ENCODE peak calls at places on chromosomes 7 and 10, in four cellular contexts. One of them, this sample, is unnamed.

GRCh38 chr7:94972296-94972695 is 64.9 kb downstream of the PPP1R9A start:
- DNase-seq in NB4: no peak
- DNase-seq in ascending aorta: no peak
- DNase-seq in astrocyte: peak; percentile 86
- DNase-seq in this sample: peak; percentile 53

GRCh38 chr10:5659702-5660528 is 6.5 kb downstream of the ASB13 start:
- DNase-seq in NB4: peak; percentile 89
- DNase-seq in ascending aorta: no peak
- DNase-seq in astrocyte: peak; percentile 36
- DNase-seq in this sample: peak; percentile 73

GRCh38 chr10:47288916-47289495 is 11.0 kb upstream of the GDF10 start:
- DNase-seq in NB4: no peak
- DNase-seq in ascending aorta: peak; percentile 34
- DNase-seq in astrocyte: no peak
- DNase-seq in this sample: no peak

GRCh38 chr10:69786791-69787190 is 14.9 kb upstream of the COL13A1 start:
- DNase-seq in NB4: peak; percentile 55
- DNase-seq in ascending aorta: peak; percentile 65
- DNase-seq in astrocyte: no peak
- DNase-seq in this sample: peak; percentile 62

GRCh38 chr10:51694369-51694768 is 5.0 kb downstream of the CSTF2T start:
- DNase-seq in NB4: no peak
- DNase-seq in ascending aorta: no peak
- DNase-seq in astrocyte: no peak
- DNase-seq in this sample: no peak

GRCh38 chr7:141960687-141961422 is 12.7 kb downstream of the TAS2R38 start:
- DNase-seq in NB4: peak; percentile 90
- DNase-seq in ascending aorta: no peak
- DNase-seq in astrocyte: no peak
- DNase-seq in this sample: no peak

GRCh38 chr10:71404510-71405295 is 8.0 kb downstream of the CDH23 start:
- DNase-seq in NB4: no peak
- DNase-seq in ascending aorta: peak; percentile 48
- DNase-seq in astrocyte: no peak
- DNase-seq in this sample: no peak

GRCh38 chr7:29102554-29103151 is 43.7 kb downstream of the CPVL start:
- DNase-seq in NB4: peak; percentile 68
- DNase-seq in ascending aorta: peak; percentile 66
- DNase-seq in astrocyte: peak; percentile 36
- DNase-seq in this sample: peak; percentile 70

GRCh38 chr10:97365761-97366351 is 31.3 kb upstream of the FRAT2 start:
- DNase-seq in NB4: peak; percentile 95
- DNase-seq in ascending aorta: no peak
- DNase-seq in astrocyte: no peak
- DNase-seq in this sample: no peak

GRCh38 chr10:17406036-17406834 is 48.2 kb downstream of the ST8SIA6 start:
- DNase-seq in NB4: no peak
- DNase-seq in ascending aorta: no peak
- DNase-seq in astrocyte: no peak
- DNase-seq in this sample: no peak
- H3K4me3 ChIP-seq in NB4: no peak overlapping the region
- H3K4me3 ChIP-seq in ascending aorta: no peak overlapping the region
- H3K4me3 ChIP-seq in astrocyte: no peak overlapping the region
- H3K4me3 ChIP-seq in this sample: no peak overlapping the region

DNA sequence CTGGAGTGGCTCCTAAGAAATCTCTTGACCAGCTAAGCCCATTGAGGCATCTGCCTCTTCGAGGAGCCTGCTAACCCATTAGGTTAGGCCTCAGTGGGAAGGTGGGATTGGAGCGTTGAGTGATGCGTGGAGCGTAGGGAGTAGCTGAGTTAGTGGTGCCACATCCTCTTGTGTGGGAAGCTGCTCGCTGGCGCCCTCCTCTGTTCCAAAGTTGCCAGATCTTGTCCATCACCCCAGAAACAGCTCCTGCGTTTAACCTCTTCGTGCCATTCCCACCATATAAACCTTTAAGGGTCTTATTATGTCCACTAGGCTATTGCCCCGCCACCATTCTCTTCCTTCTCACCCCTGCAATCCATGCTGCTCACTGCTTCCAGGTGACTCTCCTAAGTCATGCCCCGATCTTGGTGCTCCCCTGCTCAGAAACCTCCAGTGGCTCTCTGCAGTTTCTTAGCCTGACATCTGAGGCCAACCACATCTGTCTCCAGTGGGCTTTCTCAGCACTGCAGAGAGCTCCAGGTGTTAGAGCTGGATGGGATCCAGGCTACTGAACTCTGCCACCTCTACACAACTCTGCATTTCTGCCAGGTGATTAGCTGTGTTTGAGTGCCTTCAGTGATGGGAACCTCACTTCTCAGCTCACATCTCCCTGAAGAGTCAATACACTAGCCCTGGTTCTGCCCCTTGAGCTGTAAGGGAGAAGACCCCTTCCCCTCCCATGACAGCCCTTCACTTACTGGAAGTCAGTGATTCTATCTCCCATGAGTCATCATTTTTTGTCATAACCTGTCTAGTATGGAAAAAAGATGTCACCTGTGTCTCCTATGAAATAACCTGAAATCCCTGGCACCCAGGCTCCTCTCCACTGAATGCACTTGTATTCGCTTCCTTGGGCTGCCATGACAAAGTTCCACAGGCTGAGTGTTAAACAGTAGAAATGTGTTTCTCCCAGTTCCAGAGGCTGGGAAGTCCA is 65.0 kb upstream of the FGFR2 start:
- DNase-seq in NB4: peak; percentile 45
- DNase-seq in ascending aorta: no peak
- DNase-seq in astrocyte: no peak
- DNase-seq in this sample: no peak
- TF ChIP-seq CTCF in NB4: peak; percentile 66
- TF ChIP-seq CTCF in ascending aorta: no peak
- TF ChIP-seq CTCF in astrocyte: no peak
- TF ChIP-seq CTCF in this sample: peak; percentile 7

DNA sequence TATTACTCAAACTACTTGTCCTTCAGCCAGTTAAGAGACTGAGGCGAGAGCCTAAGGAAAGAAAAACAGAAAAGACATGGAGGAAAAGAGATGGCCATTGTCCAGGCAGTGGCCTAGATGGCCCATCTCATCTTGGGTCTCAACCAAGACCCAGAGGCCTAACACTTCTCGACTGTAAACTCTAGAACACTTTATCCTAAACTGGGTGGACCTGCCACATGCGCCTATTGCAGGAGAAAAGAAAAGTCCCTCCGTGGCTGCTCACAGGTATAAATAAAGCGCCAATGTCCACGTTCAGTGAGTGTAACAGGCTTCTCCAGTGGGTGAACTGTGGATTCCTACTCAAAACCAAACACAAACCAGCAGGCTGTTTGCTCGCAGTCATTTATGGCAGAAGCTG is 92.7 kb upstream of the DDC start:
- DNase-seq in NB4: no peak
- DNase-seq in ascending aorta: no peak
- DNase-seq in astrocyte: no peak
- DNase-seq in this sample: no peak
- H3K4me3 ChIP-seq in NB4: no peak overlapping the region
- H3K4me3 ChIP-seq in ascending aorta: no peak overlapping the region
- H3K4me3 ChIP-seq in astrocyte: no peak overlapping the region
- H3K4me3 ChIP-seq in this sample: no peak overlapping the region

DNA sequence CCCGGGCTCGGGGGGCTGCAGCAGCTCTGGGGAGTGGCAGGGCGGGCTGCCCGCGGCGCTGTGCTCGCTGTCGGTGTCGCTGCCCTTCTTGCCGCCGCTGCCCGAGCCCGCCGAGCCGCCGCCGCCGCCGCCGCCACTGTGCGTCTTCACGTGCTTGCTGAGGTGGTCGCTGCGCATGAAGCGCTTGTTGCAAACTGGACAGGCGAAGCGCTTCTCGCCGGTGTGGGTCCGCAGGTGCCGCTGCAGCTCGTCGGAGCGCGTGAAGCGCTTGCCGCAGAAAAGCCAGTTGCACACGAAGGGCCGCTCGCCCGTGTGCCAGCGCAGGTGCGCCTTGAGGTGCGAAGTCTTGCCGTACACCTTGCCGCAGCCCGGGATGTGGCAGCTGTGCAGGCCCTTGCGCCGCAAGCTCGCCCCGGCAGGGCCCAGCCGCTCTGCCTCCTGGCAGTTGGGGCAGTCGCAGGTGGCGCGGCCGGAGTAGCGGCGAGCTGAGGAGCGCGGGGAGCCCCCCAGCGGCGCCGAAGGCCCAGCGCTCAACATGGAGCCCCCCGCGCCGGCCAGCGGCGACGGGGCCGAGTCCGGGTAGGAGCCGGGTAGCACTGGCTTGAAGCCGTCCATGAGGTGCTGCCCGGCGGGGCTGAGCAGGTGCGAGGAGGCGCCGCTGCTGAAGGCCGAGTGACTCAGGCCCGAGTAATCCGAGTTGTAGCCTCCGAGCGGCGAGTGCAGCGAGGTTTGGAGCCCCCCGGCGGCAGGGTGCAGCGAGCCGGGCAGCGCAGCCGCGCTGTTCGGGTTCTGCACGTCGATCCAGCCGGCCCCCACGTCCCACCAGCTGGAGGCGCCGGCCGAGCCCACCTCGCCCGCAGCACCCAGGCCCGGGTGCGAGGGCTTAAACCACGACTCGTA is 2.1 kb downstream of the SP8 start:
- DNase-seq in NB4: no peak
- DNase-seq in ascending aorta: no peak
- DNase-seq in astrocyte: no peak
- DNase-seq in this sample: no peak
- TF ChIP-seq CTCF in NB4: no peak
- TF ChIP-seq CTCF in ascending aorta: no peak
- TF ChIP-seq CTCF in astrocyte: no peak
- TF ChIP-seq CTCF in this sample: no peak

GRCh38 chr7:81655271-81655670 is 114.6 kb downstream of the HGF start:
- DNase-seq in NB4: no peak
- DNase-seq in ascending aorta: no peak
- DNase-seq in astrocyte: no peak
- DNase-seq in this sample: no peak
- H3K4me3 ChIP-seq in NB4: no peak overlapping the region
- H3K4me3 ChIP-seq in ascending aorta: no peak overlapping the region
- H3K4me3 ChIP-seq in astrocyte: no peak overlapping the region
- H3K4me3 ChIP-seq in this sample: no peak overlapping the region

GRCh38 chr10:32056136-32057040 is at the start of gene KIF5B:
- DNase-seq in NB4: peak; percentile 87
- DNase-seq in ascending aorta: peak; percentile 90
- DNase-seq in astrocyte: peak; percentile 63
- DNase-seq in this sample: peak; percentile 80

GRCh38 chr10:32057041-32057372 is 782 bp upstream of the KIF5B start:
- DNase-seq in NB4: no peak
- DNase-seq in ascending aorta: no peak
- DNase-seq in astrocyte: no peak
- DNase-seq in this sample: no peak

GRCh38 chr10:32059472-32059871 is 3.2 kb upstream of the KIF5B start:
- DNase-seq in NB4: no peak
- DNase-seq in ascending aorta: no peak
- DNase-seq in astrocyte: no peak
- DNase-seq in this sample: no peak

GRCh38 chr10:32054087-32054486 is 2.1 kb downstream of the KIF5B start:
- DNase-seq in NB4: peak; percentile 26
- DNase-seq in ascending aorta: no peak
- DNase-seq in astrocyte: peak; percentile 72
- DNase-seq in this sample: peak; percentile 59

DNA sequence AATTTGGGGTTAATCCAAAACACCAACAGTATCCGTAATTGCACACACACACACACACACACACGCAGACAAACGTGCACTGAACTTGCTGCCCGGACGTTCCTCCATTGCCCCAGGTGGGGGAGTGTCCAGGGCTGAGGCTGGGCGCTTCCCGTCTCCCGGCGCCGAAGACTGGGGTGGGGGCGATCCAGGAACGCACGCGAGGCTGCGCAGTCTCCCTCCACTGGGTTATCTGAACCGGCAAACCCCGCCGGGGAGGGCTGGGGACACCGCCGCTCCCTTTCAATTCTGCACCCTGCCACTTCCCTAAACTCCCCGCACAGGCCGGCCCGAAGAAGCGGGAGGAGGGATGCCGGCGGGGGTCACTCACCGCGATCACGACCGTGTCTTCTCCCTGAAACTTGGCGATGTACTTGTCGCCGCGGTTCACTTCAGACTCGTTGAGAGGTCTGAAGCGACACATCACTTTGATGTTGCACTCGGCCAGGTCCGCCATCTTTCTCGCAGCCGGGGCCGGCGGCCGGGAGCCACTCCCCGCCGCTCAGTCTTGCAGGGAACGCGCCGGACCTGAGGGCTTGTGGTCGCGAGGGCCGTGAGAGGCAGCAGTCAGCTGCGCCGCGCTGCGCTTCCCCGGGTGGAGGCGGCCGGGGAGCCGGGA is 618 bp downstream of the KIF5B start:
- DNase-seq in NB4: peak; percentile 84
- DNase-seq in ascending aorta: peak; percentile 80
- DNase-seq in astrocyte: peak; percentile 56
- DNase-seq in this sample: peak; percentile 58
- TF ChIP-seq CTCF in NB4: no peak
- TF ChIP-seq CTCF in ascending aorta: peak; percentile 4
- TF ChIP-seq CTCF in astrocyte: no peak
- TF ChIP-seq CTCF in this sample: peak; percentile 29

GRCh38 chr10:101293007-101293723 is 60.8 kb upstream of the BTRC start:
- DNase-seq in NB4: no peak
- DNase-seq in ascending aorta: no peak
- DNase-seq in astrocyte: no peak
- DNase-seq in this sample: no peak
- H3K4me3 ChIP-seq in NB4: no peak overlapping the region
- H3K4me3 ChIP-seq in ascending aorta: peak overlapping the region; percentile 56
- H3K4me3 ChIP-seq in astrocyte: no peak overlapping the region
- H3K4me3 ChIP-seq in this sample: no peak overlapping the region

GRCh38 chr7:2068693-2069471 is 163.9 kb downstream of the MAD1L1 start:
- DNase-seq in NB4: no peak
- DNase-seq in ascending aorta: no peak
- DNase-seq in astrocyte: no peak
- DNase-seq in this sample: no peak
- TF ChIP-seq CTCF in NB4: no peak
- TF ChIP-seq CTCF in ascending aorta: no peak
- TF ChIP-seq CTCF in astrocyte: no peak
- TF ChIP-seq CTCF in this sample: no peak

DNA sequence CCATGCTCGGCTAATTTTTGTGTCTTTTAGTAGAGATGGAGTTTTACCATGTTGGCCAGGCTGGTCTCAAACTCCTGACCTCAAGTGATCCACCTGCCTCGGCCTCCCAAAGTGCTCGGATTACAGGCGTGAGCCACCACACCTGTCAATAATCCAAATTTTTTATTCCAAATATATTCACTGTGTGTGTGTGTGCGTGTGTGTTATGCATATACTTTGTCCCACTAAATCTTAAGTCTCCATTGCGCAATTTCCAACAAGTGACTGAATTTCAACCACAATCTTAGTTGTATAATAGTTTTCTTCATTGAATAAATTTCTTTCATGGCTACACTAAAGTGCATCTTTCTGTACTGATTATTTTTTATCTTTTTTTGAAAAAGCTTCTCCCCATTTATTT is 2.7 kb downstream of the KRIT1 start:
- DNase-seq in NB4: peak; percentile 35
- DNase-seq in ascending aorta: no peak
- DNase-seq in astrocyte: no peak
- DNase-seq in this sample: peak; percentile 21
- H3K4me3 ChIP-seq in NB4: peak overlapping the region; percentile 93
- H3K4me3 ChIP-seq in ascending aorta: no peak overlapping the region
- H3K4me3 ChIP-seq in astrocyte: no peak overlapping the region
- H3K4me3 ChIP-seq in this sample: no peak overlapping the region

GRCh38 chr10:79102056-79102874 is 33.5 kb downstream of the ZMIZ1 start:
- DNase-seq in NB4: no peak
- DNase-seq in ascending aorta: peak; percentile 82
- DNase-seq in astrocyte: peak; percentile 66
- DNase-seq in this sample: peak; percentile 42
- TF ChIP-seq CTCF in NB4: no peak
- TF ChIP-seq CTCF in ascending aorta: no peak
- TF ChIP-seq CTCF in astrocyte: no peak
- TF ChIP-seq CTCF in this sample: no peak

This sample was measured in AG10803.